ENCODE peak calls at places on chromosomes 13 and 19, in nine cellular contexts. O is PC-9; H is adrenal gland; I is upper lobe of left lung; J is cardiac muscle cell; Q is CD8-positive, alpha-beta memory T cell; G is tibial nerve; P is aorta; B is left lung. N is an unnamed sample. For H3K4me1, the result is how much of the 10 kb centered on the place peaks cover.

GRCh38 chr13:51222510-51223283 is 499 bp downstream of the FAM124A start:
- DNase-seq in Q (no peak), B (no peak), J (peak), P (no peak), H (no peak), O (no peak), G (peak), I (no peak), N (no peak)

GRCh38 chr13:39186205-39186880 is 148.1 kb downstream of the NHLRC3 start:
- DNase-seq in I (no peak), G (peak), O (no peak), B (no peak), Q (no peak), P (no peak), H (no peak), J (no peak), N (no peak)

GRCh38 chr19:10114651-10115391 is 3.3 kb downstream of the P2RY11 start:
- DNase-seq in G (no peak), Q (no peak), O (peak), B (no peak), P (no peak), J (no peak), I (peak), H (no peak), N (no peak)

GRCh38 chr19:40365613-40366401 is 17.3 kb downstream of the PLD3 start:
- DNase-seq in O (peak), H (peak), J (peak), I (peak), G (peak), P (peak), B (peak), Q (peak), N (peak)

GRCh38 chr13:95295026-95295425 is 6.2 kb downstream of the ABCC4 start:
- DNase-seq in B (no peak), H (no peak), Q (no peak), O (no peak), G (no peak), J (no peak), I (no peak), P (peak), N (no peak)

GRCh38 chr19:17553256-17553655 is 2.2 kb upstream of the COLGALT1 start:
- DNase-seq in J (no peak), Q (no peak), B (peak), O (no peak), G (peak), P (no peak), H (peak), I (no peak), N (peak)

GRCh38 chr13:27704681-27705080 is 83.0 kb downstream of the POLR1D start:
- DNase-seq in O (no peak), I (no peak), P (no peak), B (no peak), Q (no peak), H (no peak), J (no peak), G (no peak), N (no peak)

GRCh38 chr19:33063356-33064116 is 1.2 kb downstream of the RHPN2 start:
- DNase-seq in J (peak), B (no peak), O (no peak), Q (no peak), G (no peak), I (peak), P (no peak), H (no peak), N (peak)

GRCh38 chr13:94178625-94179244 is 300.7 kb downstream of the DCT start:
- DNase-seq in I (no peak), P (no peak), B (no peak), H (no peak), Q (no peak), G (no peak), J (no peak), O (no peak), N (no peak)

GRCh38 chr13:97258801-97259200 is 36.7 kb downstream of the MBNL2 start:
- DNase-seq in G (no peak), I (no peak), Q (no peak), H (no peak), J (no peak), P (no peak), O (no peak), B (no peak), N (no peak)

GRCh38 chr13:49357694-49358093 is 86.2 kb downstream of the CAB39L start:
- DNase-seq in G (no peak), P (no peak), J (no peak), H (no peak), I (no peak), B (no peak), Q (no peak), O (no peak), N (no peak)

GRCh38 chr13:64525687-64526086 is 2704.4 kb downstream of the PCDH9 start:
- DNase-seq in H (no peak), P (peak), I (peak), Q (no peak), J (no peak), B (no peak), O (no peak), G (no peak), N (no peak)

GRCh38 chr13:113951246-113951999 is 22.5 kb downstream of the C13orf46 start:
- DNase-seq in J (peak), I (peak), Q (peak), B (peak), O (peak), H (peak), G (peak), P (peak), N (peak)

GRCh38 chr19:2982983-2983350 is 5.6 kb downstream of the TLE6 start:
- DNase-seq in B (peak), G (peak), H (peak), P (peak), I (peak), O (peak), J (peak), Q (no peak), N (peak)

GRCh38 chr19:55251296-55252081 is 7.3 kb downstream of the PPP6R1 start:
- DNase-seq in G (no peak), J (no peak), H (no peak), Q (peak), B (no peak), O (peak), I (no peak), P (no peak), N (peak)

GRCh38 chr19:55249841-55250240 is 9.0 kb downstream of the PPP6R1 start:
- DNase-seq in B (no peak), I (peak), J (no peak), O (no peak), H (no peak), Q (no peak), G (no peak), P (no peak), N (no peak)

GRCh38 chr19:55248704-55249103 is 10.1 kb downstream of the PPP6R1 start:
- DNase-seq in B (no peak), G (no peak), O (no peak), P (no peak), I (no peak), J (no peak), H (no peak), Q (no peak), N (no peak)

GRCh38 chr19:55248166-55248675 is 10.6 kb downstream of the PPP6R1 start:
- DNase-seq in Q (no peak), H (peak), O (no peak), J (peak), I (peak), P (no peak), B (no peak), G (no peak), N (no peak)

DNA sequence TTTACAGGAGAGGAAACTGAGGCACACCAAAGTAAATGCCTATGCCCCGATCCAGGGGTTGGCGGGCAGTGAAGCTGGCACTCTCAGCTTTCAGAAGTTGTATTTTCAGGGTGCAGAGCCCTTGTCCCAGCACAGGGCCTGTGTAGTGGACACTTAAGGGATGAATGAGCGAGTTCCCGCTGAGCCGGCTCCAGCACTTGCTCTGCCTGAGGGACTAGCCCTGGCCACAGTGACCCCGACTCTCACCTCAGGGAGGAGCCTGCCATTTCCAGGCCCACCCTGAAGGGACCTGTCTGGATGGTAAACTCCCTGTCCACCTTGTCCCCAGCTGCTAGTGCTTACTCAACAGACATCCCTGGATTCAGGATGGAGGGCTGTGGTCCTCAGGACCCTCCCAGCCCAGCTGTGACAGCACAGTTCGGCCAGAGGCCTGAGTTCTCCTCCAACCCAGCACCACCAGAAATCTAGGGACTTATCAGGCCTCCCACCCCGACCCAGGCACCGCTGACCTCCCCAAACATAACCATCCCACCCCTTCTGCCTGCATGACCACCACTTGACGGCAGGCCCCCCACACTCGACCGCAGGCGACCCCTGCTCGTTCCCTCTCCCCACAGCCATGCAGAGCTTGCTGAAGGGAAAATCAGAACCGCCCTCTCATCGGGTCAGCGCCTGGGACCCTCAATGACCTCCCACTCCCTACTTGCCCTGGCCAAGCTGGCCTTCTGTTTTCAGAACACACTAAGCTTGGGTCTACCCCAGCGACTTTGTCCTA is 8.4 kb downstream of the PPP6R1 start:
- DNase-seq in O (no peak), G (no peak), Q (no peak), P (no peak), J (no peak), H (no peak), B (no peak), I (peak), N (no peak)
- H3K4me1 ChIP-seq in O (half or more), G (under half), Q (half or more), P (under half), J (under half), H (half or more), B (half or more), I (under half), N (under half)

DNA sequence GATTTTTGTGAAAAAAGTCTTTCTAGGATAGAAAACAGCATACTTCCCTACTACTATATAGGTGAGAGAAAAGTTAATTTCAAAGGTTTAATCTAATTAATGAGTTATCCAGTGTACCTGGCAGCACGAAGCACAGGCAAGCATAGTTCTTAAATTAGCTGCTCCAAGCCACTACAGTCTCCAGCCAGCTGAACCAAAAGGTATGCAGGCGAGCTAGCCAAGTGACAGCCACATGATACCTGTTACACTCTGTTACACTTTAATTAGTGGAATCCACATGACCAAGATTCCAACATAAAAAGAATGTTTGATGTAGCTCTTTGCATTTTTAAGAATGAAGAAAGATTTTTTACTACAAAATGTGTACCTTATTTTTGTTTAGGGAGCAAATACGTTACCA is 15.5 kb downstream of the SLC25A30 start:
- DNase-seq in H (no peak), J (no peak), Q (no peak), O (no peak), P (no peak), I (no peak), G (no peak), B (no peak), N (no peak)
- H3K4me1 ChIP-seq in H (under half), J (under half), Q (under half), O (under half), P (under half), I (under half), G (under half), B (under half), N (under half)

DNA sequence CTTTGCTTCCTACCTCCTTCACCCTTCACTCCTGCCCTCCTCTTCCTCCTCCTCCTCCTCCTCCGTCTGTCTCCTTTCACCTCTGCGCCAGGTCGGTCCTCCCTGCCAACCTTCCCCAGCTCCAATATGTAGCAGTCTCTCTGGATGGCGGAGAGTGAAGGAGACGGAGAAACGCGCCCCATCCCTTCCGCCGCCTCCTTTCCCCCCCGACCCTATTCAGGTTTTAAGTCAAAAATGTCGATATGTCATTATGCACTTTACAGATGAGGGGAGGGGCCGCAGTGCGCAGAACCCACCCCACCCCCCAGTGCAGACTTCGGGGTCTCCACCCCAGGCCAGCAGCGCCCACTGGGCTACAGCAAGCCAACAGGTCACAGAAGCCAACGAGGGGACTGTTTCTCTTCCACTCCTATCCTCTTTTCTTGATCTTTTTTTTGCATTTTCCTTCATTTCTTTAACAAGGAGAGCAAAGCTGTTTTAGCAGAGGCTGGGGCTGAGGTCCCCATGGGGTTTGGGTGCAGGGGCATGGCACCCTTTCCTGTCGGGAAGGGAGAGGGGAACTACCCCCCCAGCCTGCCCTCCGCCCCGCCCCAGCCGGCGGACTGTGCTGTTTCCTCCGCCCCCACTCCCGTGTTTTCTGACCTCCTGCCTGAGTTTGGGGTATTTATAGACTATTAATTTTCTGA is 9.2 kb downstream of the MIDN start:
- DNase-seq in J (no peak), I (peak), B (no peak), G (no peak), P (no peak), O (no peak), H (no peak), Q (no peak), N (no peak)
- H3K4me1 ChIP-seq in J (under half), I (half or more), B (half or more), G (half or more), P (under half), O (under half), H (half or more), Q (half or more), N (under half)

GRCh38 chr13:21014139-21014665 is 47.2 kb downstream of the LATS2 start:
- DNase-seq in Q (no peak), I (no peak), H (peak), P (no peak), J (no peak), B (no peak), G (no peak), O (no peak), N (no peak)

GRCh38 chr13:21012211-21012610 is 49.2 kb downstream of the LATS2 start:
- DNase-seq in O (no peak), P (no peak), J (no peak), I (no peak), G (no peak), H (no peak), B (no peak), Q (no peak), N (no peak)

GRCh38 chr13:21014666-21015170 is 46.7 kb downstream of the LATS2 start:
- DNase-seq in P (no peak), B (no peak), I (no peak), J (no peak), O (no peak), H (peak), G (no peak), Q (no peak), N (no peak)

GRCh38 chr13:21012841-21013681 is 48.3 kb downstream of the LATS2 start:
- DNase-seq in O (no peak), I (no peak), G (no peak), P (no peak), Q (no peak), J (no peak), H (peak), B (no peak), N (no peak)

GRCh38 chr13:21013682-21014038 is 47.7 kb downstream of the LATS2 start:
- DNase-seq in G (no peak), J (no peak), H (peak), B (no peak), O (no peak), P (no peak), I (no peak), Q (no peak), N (no peak)
- H3K4me1 ChIP-seq in G (under half), J (under half), H (half or more), B (half or more), O (under half), P (under half), I (half or more), Q (under half), N (under half)

GRCh38 chr19:8086849-8087248 is 34.3 kb downstream of the CCL25 start:
- DNase-seq in Q (no peak), I (no peak), H (no peak), O (no peak), P (no peak), B (no peak), G (no peak), J (no peak), N (no peak)
- H3K4me1 ChIP-seq in Q (under half), I (under half), H (under half), O (under half), P (under half), B (under half), G (under half), J (under half), N (under half)

GRCh38 chr13:46759861-46760260 is 37.1 kb downstream of the ESD start:
- DNase-seq in B (no peak), G (no peak), H (no peak), P (no peak), Q (no peak), I (no peak), J (no peak), O (no peak), N (peak)
- H3K4me1 ChIP-seq in B (under half), G (under half), H (under half), P (under half), Q (under half), I (under half), J (under half), O (under half), N (under half)

DNA sequence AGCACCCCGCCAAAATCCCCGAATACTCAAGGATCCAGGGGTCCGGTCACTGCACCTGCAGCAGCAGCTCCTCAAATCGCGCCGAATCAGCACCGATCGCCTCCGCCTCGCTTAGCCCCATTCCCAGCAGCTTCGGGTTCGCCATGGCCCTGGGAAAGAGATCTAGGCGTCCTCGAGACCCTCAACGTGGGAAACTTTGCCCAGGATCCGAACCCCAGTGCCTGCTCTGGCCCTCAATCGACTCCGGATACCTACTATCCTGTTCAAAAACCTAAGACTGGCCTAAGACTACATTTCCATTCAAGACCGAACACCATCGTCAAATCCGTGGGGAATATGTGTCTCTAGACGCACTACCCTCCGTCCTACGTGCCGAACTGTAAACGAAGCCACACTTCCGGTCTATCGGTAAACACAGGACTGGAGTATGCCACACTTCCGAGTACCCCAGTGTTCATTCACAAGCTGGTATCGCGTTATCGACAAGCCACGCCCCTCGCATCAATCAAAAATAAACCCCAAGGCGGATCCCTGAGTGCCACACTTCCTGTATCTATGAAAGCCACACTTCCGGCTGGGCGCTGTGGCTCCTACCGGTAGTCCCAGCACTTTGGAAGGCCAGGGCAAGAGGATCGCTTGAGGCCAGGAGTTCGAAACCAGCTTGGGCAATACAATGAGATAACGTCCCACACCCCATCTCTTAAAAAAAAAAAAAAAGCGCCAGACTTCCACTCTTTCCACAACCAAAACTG is at the start of gene PIH1D1:
- DNase-seq in P (peak), I (no peak), Q (peak), G (peak), B (peak), H (peak), O (peak), J (peak), N (peak)
- H3K4me1 ChIP-seq in P (under half), I (under half), Q (under half), G (under half), B (under half), H (under half), O (under half), J (under half), N (under half)

DNA sequence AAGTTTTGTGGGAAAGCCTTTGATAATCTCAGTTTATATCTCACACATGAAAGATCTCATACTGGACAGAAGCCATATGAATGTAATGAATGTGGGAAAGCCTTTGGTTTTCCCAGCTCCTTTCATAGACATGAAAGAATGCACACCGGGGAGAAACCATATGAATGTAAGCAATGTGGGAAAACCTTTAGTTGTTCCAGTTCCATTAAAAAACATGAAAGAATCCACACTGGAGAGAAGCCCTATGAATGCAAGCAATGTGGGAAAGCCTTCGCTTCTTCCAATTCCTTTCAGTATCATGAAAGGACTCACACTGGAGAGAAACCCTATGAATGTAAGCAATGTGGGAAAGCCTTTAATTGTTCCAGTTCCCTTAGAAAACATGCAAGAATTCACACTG is 54.8 kb downstream of the ZNF627 start:
- DNase-seq in O (no peak), Q (no peak), I (no peak), P (no peak), J (no peak), B (no peak), G (no peak), H (no peak), N (no peak)
- H3K4me1 ChIP-seq in O (under half), Q (under half), I (under half), P (under half), J (under half), B (under half), G (under half), H (under half), N (under half)

DNA sequence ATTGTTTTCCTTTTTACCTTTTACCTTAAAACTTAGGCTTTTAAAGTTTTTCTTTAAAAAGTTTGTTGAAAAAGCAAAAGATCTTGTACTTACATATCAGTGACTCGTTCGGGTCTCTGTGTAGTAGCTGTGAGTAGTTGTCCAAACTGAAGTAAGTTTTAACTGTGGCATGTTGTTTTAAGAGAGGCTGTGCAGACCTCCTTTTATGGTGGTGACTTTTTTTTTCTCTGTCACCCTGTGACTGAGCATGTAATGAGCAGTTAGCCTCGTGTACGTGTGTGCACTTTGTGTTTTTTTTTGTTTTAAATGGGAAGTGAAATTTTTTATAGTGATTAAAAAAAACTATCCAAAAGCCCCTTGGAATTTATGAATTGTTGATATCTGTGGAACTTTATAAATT is at the start of gene GPR183:
- DNase-seq in Q (no peak), O (no peak), H (no peak), B (no peak), J (peak), I (no peak), P (no peak), G (no peak), N (no peak)
- H3K4me1 ChIP-seq in Q (half or more), O (under half), H (under half), B (half or more), J (under half), I (under half), P (under half), G (under half), N (under half)

N was measured in colonic mucosa.